ENCODE peak calls at places on chromosomes 11 and 22, in four cellular contexts. A is IMR-90, D is mesendoderm, Z is neuronal stem cell. P is an unnamed sample.

GRCh38 chr11:125281831-125282595 is 117.5 kb downstream of the PKNOX2 start:
- DNase-seq in Z (no peak), A (no peak), D (peak; percentile 57), P (no peak)

GRCh38 chr11:27468643-27469332 is 3.8 kb downstream of the LGR4 start:
- DNase-seq in Z (no peak), D (no peak), A (peak; percentile 29), P (peak; percentile 75)

GRCh38 chr11:126712017-126712625 is 288.4 kb downstream of the KIRREL3 start:
- DNase-seq in Z (no peak), A (peak; percentile 62), D (no peak), P (no peak)

GRCh38 chr11:112590778-112591177 is 330.1 kb upstream of the PLET1 start:
- DNase-seq in D (no peak), Z (no peak), A (no peak), P (peak; percentile 54)

GRCh38 chr11:126647735-126648134 is 292.2 kb downstream of the ST3GAL4 start:
- DNase-seq in Z (no peak), D (peak; percentile 30), A (peak; percentile 87), P (peak; percentile 3)

GRCh38 chr22:49616356-49617231 is 211.1 kb downstream of the BRD1 start:
- DNase-seq in Z (no peak), D (no peak), A (no peak), P (no peak)

GRCh38 chr22:49564666-49565515 is 262.8 kb downstream of the BRD1 start:
- DNase-seq in D (no peak), Z (no peak), A (no peak), P (no peak)

GRCh38 chr11:30356388-30356787 is 33.5 kb downstream of the ARL14EP start:
- DNase-seq in A (no peak), Z (no peak), D (no peak), P (no peak)

GRCh38 chr11:47514825-47515647 is 37.9 kb downstream of the CELF1 start:
- DNase-seq in Z (no peak), D (peak; percentile 71), A (peak; percentile 95), P (peak; percentile 91)

GRCh38 chr11:18105086-18105801 is 638 bp downstream of the SAAL1 start:
- DNase-seq in D (peak; percentile 8), A (no peak), Z (no peak), P (peak; percentile 15)

DNA sequence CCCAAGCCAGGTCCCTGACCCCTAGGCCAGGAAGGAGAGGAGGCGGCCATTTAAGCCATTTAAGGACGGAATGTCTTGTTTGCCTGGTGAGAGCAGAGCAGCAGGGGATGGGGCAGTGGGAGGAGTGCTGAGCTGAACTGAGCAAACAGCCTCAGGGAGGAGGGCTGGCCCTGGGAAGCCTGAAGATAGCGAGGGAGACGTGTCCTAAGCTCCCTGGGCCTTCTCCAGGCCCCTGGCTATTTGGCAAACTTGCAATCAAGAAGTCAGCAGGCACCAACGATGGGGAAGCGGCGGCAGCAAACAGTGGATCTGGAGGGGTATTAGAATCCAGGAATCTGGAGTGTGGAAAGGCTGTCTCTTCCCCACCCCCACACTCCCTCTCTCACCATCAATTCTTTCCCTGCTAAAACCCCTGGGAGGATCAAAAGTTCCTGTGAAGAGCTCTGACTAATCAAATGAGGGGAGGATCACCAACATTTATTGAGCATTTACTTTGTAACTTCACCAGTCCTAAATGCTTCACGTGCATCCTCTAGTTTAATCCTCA is 8.8 kb downstream of the BCL9L start:
- DNase-seq in Z (no peak), D (peak; percentile 99), A (peak; percentile 75), P (peak; percentile 85)
- H3K79me1 ChIP-seq in Z (peaks cover 18% of the 10 kb centered on the region), D (peaks cover 33% of the 10 kb centered on the region), A (peaks cover 13% of the 10 kb centered on the region), P (no peaks in the 10 kb centered on the region)

DNA sequence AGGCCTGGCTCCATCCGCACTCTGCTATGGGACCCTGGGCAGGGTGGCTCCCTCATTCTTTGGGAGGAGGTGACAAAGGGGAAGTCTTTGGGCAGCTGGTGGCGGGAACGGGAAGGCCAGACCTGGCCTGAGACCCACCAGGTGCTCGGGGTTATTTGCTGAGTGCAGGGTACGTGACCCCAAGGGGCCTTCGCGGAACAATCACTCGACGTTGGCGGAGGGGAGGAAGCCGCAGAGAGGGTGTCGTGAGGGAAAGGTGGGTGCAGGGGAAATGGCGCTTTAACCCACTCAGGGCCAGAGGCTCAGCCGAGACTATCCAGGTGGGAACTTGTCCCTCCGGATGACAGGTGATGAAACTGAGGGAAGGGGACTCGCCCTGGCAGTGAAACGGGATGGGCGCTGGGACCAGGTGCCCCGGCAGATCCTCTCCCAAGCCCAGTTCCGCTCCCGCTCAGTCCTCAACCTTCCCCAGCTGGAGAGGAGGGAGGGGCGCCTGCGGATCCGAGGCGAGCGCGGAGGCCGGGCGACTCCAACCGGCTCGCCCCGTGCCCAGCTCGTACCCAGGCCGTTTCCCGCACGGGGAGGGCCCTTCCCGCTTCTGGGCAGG is 911 bp downstream of the A4GALT start:
- DNase-seq in D (no peak), A (no peak), Z (no peak), P (peak; percentile 24)
- H3K18ac ChIP-seq in D (no peak overlapping the region), A (no peak overlapping the region), Z (peak overlapping the region; percentile 89), P (peak overlapping the region; percentile 74)

DNA sequence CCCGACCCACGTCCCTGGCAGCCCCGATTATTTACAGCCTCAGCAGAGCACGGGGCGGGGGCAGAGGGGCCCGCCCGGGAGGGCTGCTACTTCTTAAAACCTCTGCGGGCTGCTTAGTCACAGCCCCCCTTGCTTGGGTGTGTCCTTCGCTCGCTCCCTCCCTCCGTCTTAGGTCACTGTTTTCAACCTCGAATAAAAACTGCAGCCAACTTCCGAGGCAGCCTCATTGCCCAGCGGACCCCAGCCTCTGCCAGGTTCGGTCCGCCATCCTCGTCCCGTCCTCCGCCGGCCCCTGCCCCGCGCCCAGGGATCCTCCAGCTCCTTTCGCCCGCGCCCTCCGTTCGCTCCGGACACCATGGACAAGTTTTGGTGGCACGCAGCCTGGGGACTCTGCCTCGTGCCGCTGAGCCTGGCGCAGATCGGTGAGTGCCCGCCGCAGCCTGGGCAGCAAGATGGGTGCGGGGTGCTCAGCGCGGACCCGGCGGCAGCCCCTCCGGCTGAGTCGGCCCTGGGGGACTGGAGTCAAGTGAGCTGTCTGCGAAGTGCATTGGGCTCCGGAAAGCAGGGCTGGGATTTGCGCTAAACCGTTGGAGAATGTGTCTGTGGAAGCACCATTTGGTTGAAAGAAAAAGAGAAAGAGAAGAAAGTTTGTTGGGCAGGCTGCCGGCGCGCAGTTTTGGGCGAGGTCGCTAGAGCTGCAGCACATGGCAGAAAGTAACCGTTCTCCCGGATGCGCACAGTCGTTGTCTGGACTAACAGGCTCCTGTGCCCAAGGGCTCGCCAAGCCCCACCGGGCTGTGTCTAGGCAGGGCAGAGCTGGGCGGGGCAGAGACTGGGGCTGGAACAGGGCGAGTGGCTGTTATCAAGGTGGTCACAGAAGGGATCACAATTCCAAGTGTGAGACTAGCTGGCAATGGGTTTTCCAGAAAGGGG is at the start of gene CD44:
- DNase-seq in D (peak; percentile 69), Z (peak; percentile 18), A (peak; percentile 86), P (peak; percentile 88)
- H3K23ac ChIP-seq in D (peak within 1 kb of the TSS; percentile 20), Z (peak within 1 kb of the TSS; percentile 87), A (peak within 1 kb of the TSS; percentile 97), P (peak within 1 kb of the TSS; percentile 100)

GRCh38 chr22:39237276-39238123 is 7.3 kb downstream of the PDGFB start:
- DNase-seq in D (no peak), Z (no peak), A (no peak), P (no peak)
- H3K79me1 ChIP-seq in D (peaks cover 3% of the 10 kb centered on the region), Z (no peaks in the 10 kb centered on the region), A (no peaks in the 10 kb centered on the region), P (peaks cover 27% of the 10 kb centered on the region)

DNA sequence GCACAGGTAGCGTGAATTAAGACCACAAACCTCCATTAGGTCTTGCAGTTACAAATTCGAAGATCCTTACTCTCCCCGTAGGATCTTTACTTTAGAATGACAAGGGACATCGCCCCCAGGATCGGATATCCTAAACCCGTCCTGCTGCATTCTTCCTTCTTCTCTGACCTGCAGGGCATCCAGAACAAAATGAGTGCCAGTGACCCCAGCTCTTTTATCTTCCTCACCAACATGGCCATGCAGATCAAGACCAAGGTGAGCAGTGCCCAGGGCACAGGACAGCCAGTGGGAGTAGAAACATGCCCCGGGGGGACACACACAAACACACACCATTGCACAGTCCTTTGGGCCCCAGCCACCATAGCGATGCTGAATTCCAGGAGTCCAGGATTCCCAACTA is 42.6 kb upstream of the MPEG1 start:
- DNase-seq in Z (no peak), D (peak; percentile 64), A (no peak), P (no peak)
- H3K18ac ChIP-seq in Z (no peak overlapping the region), D (no peak overlapping the region), A (no peak overlapping the region), P (no peak overlapping the region)

GRCh38 chr22:41976070-41976901 is 7.0 kb downstream of the SEPTIN3 start:
- DNase-seq in Z (no peak), A (no peak), D (no peak), P (no peak)

GRCh38 chr22:41974691-41975290 is 5.5 kb downstream of the SEPTIN3 start:
- DNase-seq in Z (no peak), D (no peak), A (no peak), P (no peak)

GRCh38 chr22:41978732-41979131 is 9.5 kb downstream of the SEPTIN3 start:
- DNase-seq in D (no peak), Z (no peak), A (no peak), P (no peak)

GRCh38 chr22:41975299-41976069 is 6.2 kb downstream of the SEPTIN3 start:
- DNase-seq in Z (no peak), A (no peak), D (no peak), P (no peak)

DNA sequence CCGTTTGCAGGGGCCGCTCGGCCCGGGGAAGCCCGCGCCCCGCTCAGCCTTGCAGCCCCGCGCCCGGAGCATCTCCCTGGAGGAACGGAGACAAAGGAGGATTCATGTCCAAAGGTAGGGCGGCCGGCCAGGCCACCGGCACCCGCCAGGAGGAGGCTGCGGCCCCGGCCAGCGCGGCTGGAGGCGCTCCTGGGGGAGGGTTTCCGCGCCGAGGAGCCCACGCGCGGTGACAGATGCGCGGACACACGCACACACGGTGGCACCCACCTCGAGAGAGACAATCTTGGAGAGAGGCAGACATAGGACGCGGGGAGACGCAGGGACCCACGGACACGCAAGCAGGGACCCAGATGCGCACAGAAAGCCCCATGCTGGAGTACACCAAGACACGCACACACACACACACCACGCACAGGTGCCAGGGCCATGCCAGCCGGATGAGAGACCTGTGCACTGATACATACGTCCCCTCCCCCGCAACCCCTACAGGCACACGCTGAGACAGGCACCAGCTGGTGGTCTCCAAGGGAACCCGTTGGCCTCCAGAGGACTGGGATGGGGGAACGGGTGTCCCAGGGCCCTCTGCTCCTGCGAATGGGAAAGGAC is 7.8 kb downstream of the SEPTIN3 start:
- DNase-seq in Z (no peak), A (no peak), D (no peak), P (no peak)
- H3K23ac ChIP-seq in Z (peak overlapping the region; percentile 90), A (no peak overlapping the region), D (no peak overlapping the region), P (peak overlapping the region; percentile 66)